ENCODE peak calls at places on chromosomes 11 and 22, in five cellular contexts. C is astrocyte of the spinal cord; U is stimulated activated CD4-positive, alpha-beta T cell treated with anti-CD3 and anti-CD28 coated beads, Interleukin-4, amount 100 ng/mL, for 4 hours; S is MM.1S; X is SK-N-SH. O is an unnamed sample.

GRCh38 chr22:37503850-37504249 is 15.4 kb downstream of the CARD10 start:
- DNase-seq in C (no peak), U (no peak), S (no peak), X (no peak), O (no peak)

GRCh38 chr11:76690736-76691135 is 20.2 kb upstream of the LRRC32 start:
- DNase-seq in C (no peak), U (no peak), S (no peak), X (no peak), O (no peak)

GRCh38 chr11:44066732-44067131 is 662 bp downstream of the ACCS start:
- DNase-seq in C (peak; percentile 71), U (no peak), S (no peak), X (peak; percentile 42), O (no peak)

GRCh38 chr11:112408551-112408950 is 147.9 kb upstream of the PLET1 start:
- DNase-seq in C (no peak), U (no peak), S (no peak), X (no peak), O (no peak)

GRCh38 chr11:112769170-112769569 is 192.1 kb upstream of the NCAM1 start:
- DNase-seq in C (no peak), U (no peak), S (no peak), X (peak; percentile 28), O (no peak)

GRCh38 chr11:111792955-111793500 is 26.8 kb upstream of the PPP2R1B start:
- DNase-seq in C (no peak), U (no peak), S (no peak), X (no peak), O (no peak)

GRCh38 chr11:98940913-98941312 is 79.8 kb upstream of the CNTN5 start:
- DNase-seq in C (no peak), U (no peak), S (no peak), X (no peak), O (no peak)

GRCh38 chr11:108708173-108708572 is 43.3 kb downstream of the DDX10 start:
- DNase-seq in C (no peak), U (no peak), S (no peak), X (no peak), O (no peak)

GRCh38 chr11:66531841-66532240 is 14.0 kb downstream of the ZDHHC24 start:
- DNase-seq in C (no peak), U (no peak), S (no peak), X (no peak), O (no peak)

GRCh38 chr11:70251583-70252285 is 18.8 kb upstream of the PPFIA1 start:
- DNase-seq in C (no peak), U (no peak), S (no peak), X (no peak), O (no peak)

GRCh38 chr11:122851366-122852011 is 13.2 kb downstream of the CRTAM start:
- DNase-seq in C (no peak), U (peak; percentile 12), S (peak; percentile 27), X (no peak), O (peak; percentile 24)

GRCh38 chr11:1222491-1223345 is at the start of gene MUC5B:
- DNase-seq in C (no peak), U (no peak), S (no peak), X (peak; percentile 47), O (no peak)

GRCh38 chr11:17531818-17532131 is 12.4 kb downstream of the USH1C start:
- DNase-seq in C (no peak), U (no peak), S (no peak), X (no peak), O (no peak)

GRCh38 chr11:923691-924405 is 1.8 kb upstream of the AP2A2 start:
- DNase-seq in C (no peak), U (no peak), S (no peak), X (no peak), O (no peak)

O was measured in effector CD4-positive, alpha-beta T cell.